ENCODE peak calls at places on chromosome 14, in six cellular contexts. U is activated naive CD8-positive, alpha-beta T cell treated with anti-CD3 and anti-CD28 coated beads, Interleukin-2, amount 50 U/mL, for 24 hours; E is HL-60; C is HTR-8/SVneo; D is activated naive CD4-positive, alpha-beta T cell treated with anti-CD3 and anti-CD28 coated beads, Interleukin-2, amount 10 ng/mL, durations not matched to agents 7 days and 5 days; T is effector CD4-positive, alpha-beta T cell. W is an unnamed sample.

GRCh38 chr14:67270354-67270753 is 29.1 kb downstream of the PALS1 start:
- DNase-seq in T (no peak), C (no peak), D (no peak), U (no peak), E (no peak), W (no peak)

GRCh38 chr14:68394113-68394718 is 398.7 kb downstream of the ZFP36L1 start:
- DNase-seq in D (no peak), C (no peak), T (no peak), E (no peak), U (no peak), W (no peak)

GRCh38 chr14:59374048-59374447 is 91.1 kb downstream of the GPR135 start:
- DNase-seq in C (no peak), D (no peak), T (no peak), U (no peak), E (no peak), W (no peak)

GRCh38 chr14:55361190-55361589 is 50.4 kb downstream of the ATG14 start:
- DNase-seq in U (no peak), C (no peak), D (no peak), E (no peak), T (no peak), W (no peak)

GRCh38 chr14:64247186-64247585 is 47.0 kb downstream of the ESR2 start:
- DNase-seq in D (no peak), C (no peak), T (no peak), E (no peak), U (no peak), W (no peak)

GRCh38 chr14:102527255-102528232 is 18.0 kb upstream of the ANKRD9 start:
- DNase-seq in T (no peak), E (no peak), U (no peak), C (no peak), D (no peak), W (no peak)

GRCh38 chr14:59271734-59272133 is 83.3 kb downstream of the DAAM1 start:
- DNase-seq in E (no peak), C (no peak), D (no peak), T (no peak), U (no peak), W (peak; percentile 81)

GRCh38 chr14:59360923-59361794 is 104.0 kb downstream of the GPR135 start:
- DNase-seq in T (no peak), U (no peak), E (peak; percentile 94), D (no peak), C (peak; percentile 90), W (peak; percentile 92)

GRCh38 chr14:104267895-104268294 is 129.5 kb downstream of the KIF26A start:
- DNase-seq in E (no peak), C (no peak), D (no peak), U (no peak), T (no peak), W (no peak)

GRCh38 chr14:102071283-102071998 is 15.4 kb downstream of the HSP90AA1 start:
- DNase-seq in C (no peak), T (no peak), D (no peak), E (no peak), U (no peak), W (peak; percentile 63)

GRCh38 chr14:24428628-24429394 is 657 bp downstream of the CBLN3 start:
- DNase-seq in E (no peak), T (no peak), C (no peak), U (no peak), D (no peak), W (no peak)

GRCh38 chr14:92659765-92660561 is 88.5 kb downstream of the LGMN start:
- DNase-seq in E (peak; percentile 98), T (no peak), U (no peak), C (no peak), D (no peak), W (peak; percentile 88)

GRCh38 chr14:100328495-100329163 is 5.5 kb downstream of the SLC25A47 start:
- DNase-seq in T (no peak), C (no peak), E (no peak), D (no peak), U (no peak), W (no peak)

GRCh38 chr14:68239988-68240387 is 420.4 kb downstream of the RAD51B start:
- DNase-seq in D (no peak), C (no peak), U (no peak), T (no peak), E (no peak), W (no peak)

GRCh38 chr14:101215936-101216335 is 312.4 kb upstream of the RTL1 start:
- DNase-seq in E (no peak), D (no peak), C (no peak), T (no peak), U (no peak), W (no peak)

GRCh38 chr14:61125314-61126082 is 144.5 kb downstream of the SLC38A6 start:
- DNase-seq in C (no peak), D (no peak), U (no peak), E (no peak), T (no peak), W (no peak)

GRCh38 chr14:96897184-96897583 is 100.0 kb downstream of the VRK1 start:
- DNase-seq in T (no peak), U (no peak), D (no peak), E (no peak), C (no peak), W (no peak)

GRCh38 chr14:53538316-53538851 is 385.3 kb upstream of the DDHD1 start:
- DNase-seq in U (no peak), T (no peak), D (no peak), E (no peak), C (no peak), W (no peak)

GRCh38 chr14:95217391-95217900 is 60.1 kb upstream of the DICER1 start:
- DNase-seq in E (no peak), U (no peak), C (no peak), T (no peak), D (no peak), W (no peak)

GRCh38 chr14:53701108-53701875 is 255.3 kb downstream of the BMP4 start:
- DNase-seq in C (no peak), U (no peak), D (no peak), T (no peak), E (no peak), W (no peak)

GRCh38 chr14:23727566-23728335 is 91.6 kb downstream of the DHRS2 start:
- DNase-seq in U (no peak), E (peak; percentile 16), D (no peak), T (no peak), C (peak; percentile 50), W (peak; percentile 42)

GRCh38 chr14:104087981-104088850 is 2.7 kb downstream of the ASPG start:
- DNase-seq in U (no peak), E (no peak), C (no peak), T (no peak), D (no peak), W (no peak)

GRCh38 chr14:31336646-31337045 is 83.7 kb downstream of the HEATR5A start:
- DNase-seq in C (peak; percentile 18), D (no peak), T (no peak), U (no peak), E (peak; percentile 43), W (peak; percentile 77)

GRCh38 chr14:69043598-69044267 is 64.6 kb upstream of the ACTN1 start:
- DNase-seq in D (no peak), T (no peak), C (peak; percentile 60), U (no peak), E (peak; percentile 43), W (peak; percentile 81)

GRCh38 chr14:22822017-22822618 is 6.9 kb upstream of the SLC7A7 start:
- DNase-seq in T (no peak), U (no peak), D (no peak), C (no peak), E (no peak), W (no peak)

GRCh38 chr14:49594347-49595089 is 4.2 kb upstream of the LRR1 start:
- DNase-seq in T (no peak), U (no peak), E (no peak), C (no peak), D (no peak), W (peak; percentile 75)

GRCh38 chr14:69880051-69880487 is 853 bp downstream of the SMOC1 start:
- DNase-seq in D (no peak), U (no peak), T (no peak), C (no peak), E (no peak), W (no peak)

GRCh38 chr14:100383727-100384158 is 60.6 kb downstream of the SLC25A47 start:
- DNase-seq in U (peak; percentile 66), E (peak; percentile 66), T (peak; percentile 65), D (peak; percentile 76), C (peak; percentile 76), W (peak; percentile 69)

GRCh38 chr14:72763892-72764291 is 130.0 kb downstream of the DPF3 start:
- DNase-seq in D (no peak), T (no peak), U (no peak), C (no peak), E (no peak), W (no peak)

GRCh38 chr14:46580941-46581671 is 70.5 kb downstream of the RPL10L start:
- DNase-seq in T (no peak), C (peak; percentile 2), U (peak; percentile 2), D (no peak), E (peak; percentile 43), W (peak; percentile 45)

GRCh38 chr14:74979029-74979428 is 23.6 kb upstream of the PGF start:
- DNase-seq in C (no peak), E (no peak), D (no peak), U (no peak), T (no peak), W (no peak)

GRCh38 chr14:93006484-93007128 is 83.7 kb downstream of the CHGA start:
- DNase-seq in T (no peak), C (no peak), U (no peak), E (no peak), D (no peak), W (peak; percentile 28)

GRCh38 chr14:69069020-69069421 is 83.9 kb downstream of the DCAF5 start:
- DNase-seq in T (no peak), U (no peak), D (no peak), C (no peak), E (no peak), W (peak; percentile 56)

GRCh38 chr14:45426685-45427282 is 173.8 kb upstream of the MIS18BP1 start:
- DNase-seq in U (no peak), T (no peak), C (peak; percentile 29), D (no peak), E (no peak), W (peak; percentile 57)

GRCh38 chr14:84420236-84420635 is 1109.7 kb upstream of the FLRT2 start:
- DNase-seq in D (no peak), E (no peak), T (no peak), C (peak; percentile 14), U (no peak), W (peak; percentile 47)

GRCh38 chr14:61147369-61147897 is 133.7 kb downstream of the TMEM30B start:
- DNase-seq in D (no peak), E (no peak), C (no peak), T (no peak), U (no peak), W (peak; percentile 21)

GRCh38 chr14:100781952-100782351 is 44.0 kb upstream of the MEG3 start:
- DNase-seq in D (no peak), U (no peak), C (no peak), T (no peak), E (no peak), W (no peak)

GRCh38 chr14:106556665-106557289 is 1030.4 kb downstream of the TMEM121 start:
- DNase-seq in U (peak; percentile 87), D (peak; percentile 81), T (peak; percentile 64), C (no peak), E (peak; percentile 60), W (no peak)

GRCh38 chr14:86124328-86124727 is 594.4 kb downstream of the FLRT2 start:
- DNase-seq in T (no peak), D (no peak), U (no peak), C (no peak), E (no peak), W (no peak)

GRCh38 chr14:32560213-32560857 is 231.2 kb downstream of the AKAP6 start:
- DNase-seq in D (peak; percentile 54), C (peak; percentile 54), T (no peak), U (peak; percentile 19), E (peak; percentile 43), W (peak; percentile 91)

W was measured in fibroblast of pulmonary artery.